ENCODE peak calls at places on chromosome 13, in seven cellular contexts. O, Q, W, C, Z, Y and D are unnamed samples.

GRCh38 chr13:36251528-36251927 is 37.2 kb upstream of the SOHLH2 start:
- DNase-seq in Z (no peak), Q (no peak), O (no peak), Y (no peak), C (no peak), W (peak; percentile 4), D (no peak)

GRCh38 chr13:23505007-23505406 is 65.2 kb upstream of the TNFRSF19 start:
- DNase-seq in Z (no peak), Y (peak; percentile 74), O (peak; percentile 53), Q (no peak), C (no peak), W (no peak), D (no peak)

GRCh38 chr13:59211636-59212035 is 952.1 kb downstream of the DIAPH3 start:
- DNase-seq in C (no peak), W (no peak), Y (no peak), Q (no peak), Z (no peak), O (no peak), D (no peak)

GRCh38 chr13:24270639-24271131 is 38.7 kb upstream of the C1QTNF9 start:
- DNase-seq in Y (peak; percentile 47), W (no peak), Q (peak; percentile 9), C (peak; percentile 68), O (peak; percentile 84), Z (peak; percentile 93), D (peak; percentile 47)

GRCh38 chr13:20131057-20131832 is 29.6 kb downstream of the GJA3 start:
- DNase-seq in C (no peak), Q (no peak), W (no peak), Y (no peak), Z (no peak), O (no peak), D (peak; percentile 62)

GRCh38 chr13:86681223-86681622 is 882.0 kb upstream of the SLITRK6 start:
- DNase-seq in Z (no peak), W (no peak), O (no peak), Q (no peak), C (no peak), Y (no peak), D (no peak)

GRCh38 chr13:95452376-95452775 is 100.1 kb upstream of the CLDN10 start:
- DNase-seq in Z (no peak), Q (no peak), W (no peak), Y (no peak), C (no peak), O (no peak), D (no peak)

GRCh38 chr13:32001392-32001768 is 30.2 kb upstream of the FRY start:
- DNase-seq in W (peak; percentile 30), O (peak; percentile 65), Z (no peak), Q (no peak), Y (peak; percentile 41), C (no peak), D (no peak)

GRCh38 chr13:52356327-52356726 is 49.6 kb downstream of the THSD1 start:
- DNase-seq in Q (no peak), C (no peak), W (no peak), Y (peak; percentile 57), Z (no peak), O (no peak), D (no peak)

GRCh38 chr13:59437902-59438301 is 725.8 kb downstream of the DIAPH3 start:
- DNase-seq in Z (no peak), W (no peak), Y (peak; percentile 28), C (no peak), O (no peak), Q (no peak), D (no peak)

GRCh38 chr13:54614729-54615128 is 1586.1 kb downstream of the OLFM4 start:
- DNase-seq in Q (no peak), Y (no peak), W (no peak), C (no peak), O (no peak), Z (no peak), D (no peak)

GRCh38 chr13:113802090-113802531 is 43.1 kb downstream of the TMEM255B start:
- DNase-seq in Y (peak; percentile 72), O (peak; percentile 55), W (peak; percentile 25), C (peak; percentile 89), Z (peak; percentile 74), Q (no peak), D (peak; percentile 89)
- TF ChIP-seq CTCF in Y (peak; percentile 29), O (no peak), W (no peak), C (no peak), Z (no peak), Q (no peak), D (no peak)

GRCh38 chr13:40995997-40996396 is 23.1 kb downstream of the ELF1 start:
- DNase-seq in Z (no peak), Q (no peak), O (no peak), W (no peak), Y (no peak), C (no peak), D (no peak)
- H3K4me3 ChIP-seq in Z (no peak overlapping the region), Q (no peak overlapping the region), O (no peak overlapping the region), W (no peak overlapping the region), Y (no peak overlapping the region), C (no peak overlapping the region), D (no peak overlapping the region)

DNA sequence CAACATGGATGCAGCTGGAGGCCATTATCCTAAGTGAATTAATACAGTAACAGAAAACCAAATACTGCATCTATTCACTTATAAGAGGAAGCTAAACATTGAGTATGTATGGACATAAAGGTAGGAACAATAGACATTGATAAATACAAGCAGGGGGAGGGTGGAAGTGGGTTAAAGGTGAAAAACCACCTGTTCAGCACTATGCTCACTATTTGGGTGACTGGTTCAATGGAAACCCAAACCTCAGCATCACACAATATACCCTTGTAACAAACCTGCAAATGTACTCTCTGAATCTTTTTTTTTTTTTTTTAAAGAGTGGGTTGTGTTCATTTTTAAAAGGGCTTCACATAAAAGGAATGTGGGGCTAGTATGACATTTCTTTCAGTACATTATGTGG is 26.9 kb upstream of the CPB2 start:
- DNase-seq in Y (no peak), C (no peak), O (no peak), Q (no peak), Z (no peak), W (no peak), D (no peak)
- TF ChIP-seq POLR2A in Y (no peak), C (no peak), O (no peak), Q (no peak), Z (no peak), W (no peak), D (no peak)

GRCh38 chr13:37642201-37642600 is 43.6 kb upstream of the POSTN start:
- DNase-seq in O (no peak), Q (no peak), Z (no peak), Y (no peak), W (no peak), C (no peak), D (no peak)

GRCh38 chr13:37636701-37637100 is 38.1 kb upstream of the POSTN start:
- DNase-seq in Q (no peak), W (no peak), C (no peak), Z (no peak), Y (no peak), O (no peak), D (no peak)

GRCh38 chr13:37645181-37645580 is 46.6 kb upstream of the POSTN start:
- DNase-seq in Y (no peak), C (no peak), O (no peak), Q (no peak), Z (no peak), W (no peak), D (no peak)

GRCh38 chr13:37640499-37640898 is 41.9 kb upstream of the POSTN start:
- DNase-seq in C (no peak), Q (no peak), W (peak; percentile 3), O (no peak), Y (peak; percentile 86), Z (no peak), D (no peak)
- TF ChIP-seq CTCF in C (peak; percentile 19), Q (no peak), W (peak; percentile 25), O (peak; percentile 16), Y (peak; percentile 87), Z (no peak), D (no peak)

GRCh38 chr13:114035186-114035582 is 61.3 kb upstream of the C13orf46 start:
- DNase-seq in Q (no peak), W (no peak), Z (no peak), O (no peak), C (no peak), Y (no peak), D (no peak)

GRCh38 chr13:114032121-114032799 is 58.4 kb upstream of the C13orf46 start:
- DNase-seq in W (no peak), Z (no peak), C (peak; percentile 79), Q (no peak), O (peak; percentile 25), Y (peak; percentile 75), D (no peak)

GRCh38 chr13:114033541-114034315 is 59.9 kb upstream of the C13orf46 start:
- DNase-seq in Z (no peak), Y (no peak), O (no peak), W (no peak), Q (no peak), C (no peak), D (no peak)

GRCh38 chr13:114035583-114036501 is 62.0 kb upstream of the C13orf46 start:
- DNase-seq in O (no peak), W (no peak), C (no peak), Y (peak; percentile 35), Q (no peak), Z (no peak), D (no peak)

DNA sequence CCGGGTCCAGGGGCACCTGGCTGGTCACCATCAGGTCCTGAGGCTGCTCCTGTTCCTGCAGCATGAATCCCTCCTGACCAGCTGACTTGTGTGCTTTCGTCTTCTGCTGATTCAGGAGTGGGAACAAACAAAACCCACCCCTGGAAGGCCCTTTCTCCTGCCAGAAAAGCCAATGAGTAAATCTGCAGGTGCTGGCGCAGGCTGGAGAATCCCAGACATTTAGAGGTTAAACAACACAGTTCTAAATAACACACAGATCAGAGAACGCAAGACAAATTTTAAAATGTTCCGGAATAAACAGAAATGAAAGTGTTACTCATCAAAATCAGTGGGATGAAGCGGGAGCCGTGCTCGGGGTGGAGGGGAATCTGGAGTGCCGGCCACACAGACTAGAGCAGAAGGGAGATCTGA is 60.6 kb upstream of the C13orf46 start:
- DNase-seq in C (no peak), Q (no peak), W (no peak), Y (peak; percentile 80), O (no peak), Z (no peak), D (no peak)
- H3K4me3 ChIP-seq in C (peak overlapping the region; percentile 23), Q (no peak overlapping the region), W (no peak overlapping the region), Y (peak overlapping the region; percentile 2), O (no peak overlapping the region), Z (no peak overlapping the region), D (no peak overlapping the region)

GRCh38 chr13:78759704-78760103 is 100.7 kb upstream of the OBI1 start:
- DNase-seq in Q (no peak), C (no peak), Z (no peak), W (peak; percentile 6), Y (no peak), O (no peak), D (no peak)
- TF ChIP-seq POLR2A in Q (no peak), C (no peak), Z (no peak), W (no peak), Y (no peak), O (no peak), D (no peak)